ENCODE peak calls at places on chromosomes 16 and 17, in four cellular contexts. U is NCI-H460; J is stimulated activated naive CD4-positive, alpha-beta T cell treated with Interleukin-2 at 50 U/mL for 16 hours; X is non-pigmented ciliary epithelial cell. H is an unnamed sample.

GRCh38 chr17:7832431-7832830 is 1.6 kb upstream of the KDM6B start:
- DNase-seq in U (no peak), J (no peak), X (no peak), H (no peak)

GRCh38 chr17:75571197-75571884 is 16.3 kb upstream of the MYO15B start:
- DNase-seq in U (no peak), J (no peak), X (no peak), H (no peak)

GRCh38 chr16:53817812-53818211 is 113.9 kb downstream of the FTO start:
- DNase-seq in U (no peak), J (no peak), X (no peak), H (no peak)

GRCh38 chr16:84897911-84898377 is 78.2 kb downstream of the CRISPLD2 start:
- DNase-seq in U (no peak), J (no peak), X (no peak), H (no peak)

GRCh38 chr17:2023692-2024571 is 1.2 kb downstream of the RTN4RL1 start:
- DNase-seq in U (no peak), J (peak; percentile 15), X (no peak), H (peak; percentile 66)

GRCh38 chr17:418421-418751 is 65.8 kb upstream of the RPH3AL start:
- DNase-seq in U (no peak), J (peak; percentile 31), X (no peak), H (no peak)

GRCh38 chr17:8015957-8016631 is 13.7 kb downstream of the GUCY2D start:
- DNase-seq in U (no peak), J (peak; percentile 15), X (no peak), H (peak; percentile 37)

GRCh38 chr17:57277923-57278604 is 21.7 kb downstream of the MSI2 start:
- DNase-seq in U (no peak), J (no peak), X (no peak), H (no peak)

GRCh38 chr16:81436381-81436780 is 8.2 kb upstream of the CMIP start:
- DNase-seq in U (no peak), J (no peak), X (no peak), H (no peak)

GRCh38 chr16:14202697-14203096 is 131.6 kb downstream of the MRTFB start:
- DNase-seq in U (no peak), J (no peak), X (no peak), H (no peak)

GRCh38 chr16:27408012-27408601 is 6.1 kb downstream of the IL21R start:
- DNase-seq in U (no peak), J (peak; percentile 39), X (no peak), H (no peak)

GRCh38 chr17:921161-921560 is 58.4 kb downstream of the NXN start:
- DNase-seq in U (no peak), J (no peak), X (no peak), H (no peak)

GRCh38 chr16:83833921-83834320 is 26.1 kb downstream of the HSBP1 start:
- DNase-seq in U (no peak), J (no peak), X (no peak), H (no peak)

GRCh38 chr17:70080541-70081347 is 5.7 kb downstream of the KCNJ16 start:
- DNase-seq in U (no peak), J (no peak), X (peak; percentile 64), H (no peak)

GRCh38 chr17:21021208-21021803 is 21.5 kb downstream of the USP22 start:
- DNase-seq in U (no peak), J (no peak), X (no peak), H (no peak)

GRCh38 chr16:20538181-20538580 is 38.0 kb downstream of the ACSM2B start:
- DNase-seq in U (no peak), J (no peak), X (no peak), H (no peak)

GRCh38 chr17:31510273-31511175 is 119.0 kb downstream of the RAB11FIP4 start:
- DNase-seq in U (no peak), J (no peak), X (no peak), H (no peak)

GRCh38 chr17:27339836-27340550 is 46.1 kb downstream of the WSB1 start:
- DNase-seq in U (peak; percentile 44), J (peak; percentile 21), X (no peak), H (no peak)

GRCh38 chr16:81536648-81537047 is 92.0 kb downstream of the CMIP start:
- DNase-seq in U (no peak), J (no peak), X (no peak), H (no peak)

GRCh38 chr17:81388612-81389367 is 6.5 kb upstream of the BAHCC1 start:
- DNase-seq in U (no peak), J (no peak), X (no peak), H (no peak)

GRCh38 chr17:69574257-69575197 is 160.0 kb downstream of the MAP2K6 start:
- DNase-seq in U (peak; percentile 59), J (no peak), X (peak; percentile 61), H (no peak)

GRCh38 chr17:80889231-80889896 is 102.3 kb upstream of the CHMP6 start:
- DNase-seq in U (no peak), J (no peak), X (no peak), H (no peak)

GRCh38 chr16:17607075-17607509 is 136.3 kb upstream of the XYLT1 start:
- DNase-seq in U (no peak), J (no peak), X (no peak), H (no peak)

GRCh38 chr17:7352559-7352889 is 562 bp downstream of the KCTD11 start:
- DNase-seq in U (no peak), J (no peak), X (no peak), H (no peak)

GRCh38 chr16:22235839-22236745 is 30.0 kb downstream of the EEF2K start:
- DNase-seq in U (no peak), J (no peak), X (no peak), H (no peak)

GRCh38 chr17:2395258-2396170 is 5.3 kb downstream of the MNT start:
- DNase-seq in U (peak; percentile 53), J (no peak), X (no peak), H (no peak)

GRCh38 chr17:12256380-12256995 is 235.8 kb downstream of the MAP2K4 start:
- DNase-seq in U (peak; percentile 49), J (no peak), X (peak; percentile 15), H (peak; percentile 37)

GRCh38 chr17:45305532-45306087 is 11.2 kb downstream of the MAP3K14 start:
- DNase-seq in U (no peak), J (no peak), X (no peak), H (no peak)

GRCh38 chr17:82097187-82097918 is 683 bp downstream of the FASN start:
- DNase-seq in U (peak; percentile 30), J (peak; percentile 42), X (no peak), H (peak; percentile 42)

GRCh38 chr17:3683054-3683511 is 12.9 kb downstream of the P2RX5 start:
- DNase-seq in U (peak; percentile 49), J (peak; percentile 25), X (no peak), H (peak; percentile 80)

GRCh38 chr17:81342062-81342699 is 47.1 kb upstream of the SLC38A10 start:
- DNase-seq in U (no peak), J (no peak), X (no peak), H (no peak)

GRCh38 chr17:17154556-17154955 is 51.6 kb downstream of the PLD6 start:
- DNase-seq in U (no peak), J (no peak), X (no peak), H (no peak)

GRCh38 chr16:22979038-22979437 is 165.1 kb downstream of the HS3ST2 start:
- DNase-seq in U (no peak), J (no peak), X (no peak), H (no peak)

GRCh38 chr17:78979780-78980623 is at the start of gene LGALS3BP:
- DNase-seq in U (peak; percentile 71), J (no peak), X (no peak), H (no peak)

GRCh38 chr16:77897038-77897437 is 108.7 kb downstream of the VAT1L start:
- DNase-seq in U (no peak), J (no peak), X (no peak), H (no peak)